ENCODE peak calls at places on chromosomes 12 and 14, in five cellular contexts. One of them, this sample, is unnamed.

GRCh38 chr12:71900091-71900490 is 38.6 kb upstream of the TPH2 start:
- DNase-seq in spleen: no peak
- DNase-seq in stomach: no peak
- DNase-seq in transverse colon: no peak
- DNase-seq in esophagus muscularis mucosa: no peak
- DNase-seq in this sample: no peak

GRCh38 chr14:55624913-55625312 is 44.9 kb downstream of the KTN1 start:
- DNase-seq in esophagus muscularis mucosa: no peak
- DNase-seq in spleen: no peak
- DNase-seq in transverse colon: no peak
- DNase-seq in stomach: no peak
- DNase-seq in this sample: no peak

GRCh38 chr12:47041327-47041726 is 38.1 kb upstream of the PCED1B start:
- DNase-seq in transverse colon: no peak
- DNase-seq in stomach: no peak
- DNase-seq in spleen: no peak
- DNase-seq in esophagus muscularis mucosa: no peak
- DNase-seq in this sample: no peak

GRCh38 chr14:93114713-93115068 is 1.0 kb downstream of the ITPK1 start:
- DNase-seq in stomach: peak; percentile 42
- DNase-seq in transverse colon: peak; percentile 45
- DNase-seq in spleen: peak; percentile 92
- DNase-seq in esophagus muscularis mucosa: no peak
- DNase-seq in this sample: no peak

GRCh38 chr12:46269429-46270241 is 792 bp upstream of the SLC38A1 start:
- DNase-seq in esophagus muscularis mucosa: no peak
- DNase-seq in spleen: no peak
- DNase-seq in stomach: no peak
- DNase-seq in transverse colon: peak; percentile 63
- DNase-seq in this sample: no peak

GRCh38 chr14:52703225-52703624 is 3.8 kb upstream of the PSMC6 start:
- DNase-seq in spleen: no peak
- DNase-seq in transverse colon: peak; percentile 54
- DNase-seq in esophagus muscularis mucosa: no peak
- DNase-seq in stomach: peak; percentile 70
- DNase-seq in this sample: no peak

GRCh38 chr14:88323520-88324199 is 591 bp upstream of the KCNK10 start:
- DNase-seq in esophagus muscularis mucosa: no peak
- DNase-seq in spleen: peak; percentile 84
- DNase-seq in transverse colon: no peak
- DNase-seq in stomach: no peak
- DNase-seq in this sample: no peak

GRCh38 chr14:76641541-76641940 is 119.7 kb upstream of the VASH1 start:
- DNase-seq in esophagus muscularis mucosa: no peak
- DNase-seq in stomach: no peak
- DNase-seq in transverse colon: no peak
- DNase-seq in spleen: no peak
- DNase-seq in this sample: peak; percentile 1

GRCh38 chr12:41992692-41993215 is 151.9 kb downstream of the GXYLT1 start:
- DNase-seq in spleen: no peak
- DNase-seq in transverse colon: no peak
- DNase-seq in stomach: no peak
- DNase-seq in esophagus muscularis mucosa: no peak
- DNase-seq in this sample: no peak

GRCh38 chr12:65414526-65414925 is 136.0 kb downstream of the MSRB3 start:
- DNase-seq in esophagus muscularis mucosa: no peak
- DNase-seq in transverse colon: no peak
- DNase-seq in spleen: no peak
- DNase-seq in stomach: no peak
- DNase-seq in this sample: no peak
- H3K27ac ChIP-seq in esophagus muscularis mucosa: no peak overlapping the region
- H3K27ac ChIP-seq in transverse colon: no peak overlapping the region
- H3K27ac ChIP-seq in spleen: no peak overlapping the region
- H3K27ac ChIP-seq in stomach: no peak overlapping the region
- H3K27ac ChIP-seq in this sample: no peak overlapping the region

GRCh38 chr12:114063435-114063834 is 97.3 kb upstream of the RBM19 start:
- DNase-seq in esophagus muscularis mucosa: no peak
- DNase-seq in stomach: no peak
- DNase-seq in transverse colon: no peak
- DNase-seq in spleen: no peak
- DNase-seq in this sample: no peak

GRCh38 chr12:114069507-114069906 is 103.4 kb upstream of the RBM19 start:
- DNase-seq in stomach: no peak
- DNase-seq in esophagus muscularis mucosa: no peak
- DNase-seq in transverse colon: no peak
- DNase-seq in spleen: no peak
- DNase-seq in this sample: no peak

GRCh38 chr12:114064497-114064896 is 98.4 kb upstream of the RBM19 start:
- DNase-seq in spleen: no peak
- DNase-seq in esophagus muscularis mucosa: no peak
- DNase-seq in transverse colon: no peak
- DNase-seq in stomach: no peak
- DNase-seq in this sample: no peak
- H3K4me3 ChIP-seq in spleen: no peak overlapping the region
- H3K4me3 ChIP-seq in esophagus muscularis mucosa: no peak overlapping the region
- H3K4me3 ChIP-seq in transverse colon: no peak overlapping the region
- H3K4me3 ChIP-seq in stomach: no peak overlapping the region
- H3K4me3 ChIP-seq in this sample: no peak overlapping the region

GRCh38 chr14:101758913-101759593 is 2.5 kb upstream of the PPP2R5C start:
- DNase-seq in spleen: no peak
- DNase-seq in esophagus muscularis mucosa: peak; percentile 77
- DNase-seq in stomach: no peak
- DNase-seq in transverse colon: no peak
- DNase-seq in this sample: no peak

GRCh38 chr14:101755591-101756324 is 5.8 kb upstream of the PPP2R5C start:
- DNase-seq in esophagus muscularis mucosa: no peak
- DNase-seq in stomach: no peak
- DNase-seq in transverse colon: no peak
- DNase-seq in spleen: peak; percentile 62
- DNase-seq in this sample: peak; percentile 37

GRCh38 chr14:101760138-101761011 is 1.1 kb upstream of the PPP2R5C start:
- DNase-seq in spleen: peak; percentile 99
- DNase-seq in transverse colon: peak; percentile 99
- DNase-seq in stomach: peak; percentile 98
- DNase-seq in esophagus muscularis mucosa: peak; percentile 100
- DNase-seq in this sample: peak; percentile 99

GRCh38 chr14:101757064-101757838 is 4.3 kb upstream of the PPP2R5C start:
- DNase-seq in esophagus muscularis mucosa: peak; percentile 72
- DNase-seq in stomach: no peak
- DNase-seq in spleen: no peak
- DNase-seq in transverse colon: no peak
- DNase-seq in this sample: no peak

GRCh38 chr14:101757839-101758211 is 3.7 kb upstream of the PPP2R5C start:
- DNase-seq in esophagus muscularis mucosa: no peak
- DNase-seq in spleen: no peak
- DNase-seq in stomach: no peak
- DNase-seq in transverse colon: no peak
- DNase-seq in this sample: no peak
- TF ChIP-seq POLR2A in esophagus muscularis mucosa: no peak
- TF ChIP-seq POLR2A in spleen: no peak
- TF ChIP-seq POLR2A in stomach: no peak
- TF ChIP-seq POLR2A in transverse colon: no peak
- TF ChIP-seq POLR2A in this sample: no peak

GRCh38 chr12:121371404-121371803 is 19.2 kb upstream of the ANAPC5 start:
- DNase-seq in stomach: no peak
- DNase-seq in spleen: no peak
- DNase-seq in esophagus muscularis mucosa: no peak
- DNase-seq in transverse colon: no peak
- DNase-seq in this sample: no peak
- H3K27ac ChIP-seq in stomach: no peak overlapping the region
- H3K27ac ChIP-seq in spleen: no peak overlapping the region
- H3K27ac ChIP-seq in esophagus muscularis mucosa: no peak overlapping the region
- H3K27ac ChIP-seq in transverse colon: no peak overlapping the region
- H3K27ac ChIP-seq in this sample: no peak overlapping the region

DNA sequence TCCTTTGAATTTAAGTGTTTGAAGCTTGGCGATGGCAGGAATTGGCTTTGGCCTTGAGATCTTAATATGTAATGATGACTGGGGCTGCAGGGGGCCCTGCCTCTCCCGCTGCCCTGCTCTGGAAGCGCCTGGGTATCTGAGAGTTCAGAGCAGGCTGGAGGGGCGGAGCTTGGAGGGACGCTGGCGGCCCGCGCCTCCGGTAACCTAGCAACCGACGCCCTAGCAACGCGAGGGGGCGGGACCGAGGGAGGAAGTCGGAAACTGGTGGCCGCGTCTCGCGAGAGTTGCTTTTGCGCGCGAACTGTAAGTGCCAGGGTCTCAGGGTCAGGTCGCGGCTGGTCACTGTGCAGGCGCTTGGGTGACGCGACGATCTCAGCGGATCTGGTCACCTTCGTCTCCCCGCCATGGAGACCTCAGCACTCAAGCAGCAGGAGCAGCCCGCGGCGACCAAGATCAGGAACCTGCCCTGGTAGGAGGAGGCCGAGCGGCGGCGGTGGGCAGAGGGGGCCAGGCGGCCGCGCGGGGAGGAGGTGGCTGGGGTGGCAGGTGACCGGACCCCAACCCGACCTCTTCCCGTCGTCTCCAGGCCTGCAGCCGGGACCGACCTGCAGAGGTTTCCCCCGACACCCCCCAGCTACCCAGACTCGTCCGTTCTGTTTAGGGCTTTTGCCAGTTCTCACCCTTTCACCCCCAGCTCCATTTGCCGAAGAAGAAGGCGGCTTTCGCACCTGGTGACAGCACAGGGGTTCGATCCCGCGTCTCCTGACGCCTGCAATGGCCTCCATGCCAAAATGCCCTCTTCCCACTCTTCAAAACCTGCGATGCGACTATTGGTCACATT is at the start of gene RFC5:
- DNase-seq in stomach: peak; percentile 99
- DNase-seq in transverse colon: peak; percentile 99
- DNase-seq in esophagus muscularis mucosa: peak; percentile 99
- DNase-seq in spleen: peak; percentile 99
- DNase-seq in this sample: peak; percentile 99
- H3K4me3 ChIP-seq in stomach: peak within 1 kb of the TSS; percentile 96
- H3K4me3 ChIP-seq in transverse colon: peak within 1 kb of the TSS; percentile 73
- H3K4me3 ChIP-seq in esophagus muscularis mucosa: peak within 1 kb of the TSS; percentile 72
- H3K4me3 ChIP-seq in spleen: peak within 1 kb of the TSS; percentile 96
- H3K4me3 ChIP-seq in this sample: peak within 1 kb of the TSS; percentile 82

DNA sequence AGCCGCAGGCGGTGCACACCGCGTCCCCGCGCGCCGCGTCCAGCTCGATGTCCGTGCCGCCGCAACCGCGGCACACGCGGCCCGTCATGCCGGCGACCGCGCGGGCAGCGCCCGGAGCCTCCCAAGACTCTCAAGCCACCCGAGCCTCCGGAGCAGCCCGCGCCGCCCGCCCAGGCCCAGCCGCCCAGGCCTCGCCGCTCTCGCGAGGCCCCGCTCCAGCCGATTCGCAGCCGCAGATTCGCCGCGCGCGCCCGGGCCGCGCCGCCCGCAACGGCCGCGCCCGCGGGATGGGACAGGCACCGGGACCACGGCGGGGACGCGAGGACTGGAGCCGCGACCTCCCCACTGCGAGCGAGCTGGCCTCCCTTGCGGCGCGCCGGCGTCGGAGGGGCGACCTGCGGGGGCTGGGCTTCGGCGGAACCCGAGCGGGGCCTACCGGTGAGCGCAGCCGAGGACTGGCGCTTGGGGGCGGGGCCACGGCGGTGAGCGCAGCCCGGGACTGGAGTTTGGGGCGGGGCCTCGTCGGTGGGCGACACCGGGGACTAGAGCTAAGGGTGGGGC is at the start of gene BRF1:
- DNase-seq in stomach: peak; percentile 95
- DNase-seq in spleen: peak; percentile 99
- DNase-seq in esophagus muscularis mucosa: peak; percentile 98
- DNase-seq in transverse colon: peak; percentile 97
- DNase-seq in this sample: peak; percentile 97
- TF ChIP-seq POLR2A in stomach: no peak
- TF ChIP-seq POLR2A in spleen: no peak
- TF ChIP-seq POLR2A in esophagus muscularis mucosa: no peak
- TF ChIP-seq POLR2A in transverse colon: no peak
- TF ChIP-seq POLR2A in this sample: peak; percentile 13